ENCODE peak calls at places on chromosome 4, in nine cellular contexts. V, L, U, W, C, B, S, K and Y are unnamed samples.

GRCh38 chr4:139599076-139599475 is 43.1 kb upstream of the SETD7 start:
- DNase-seq in V (no peak), L (no peak), U (no peak), W (peak), C (no peak), B (no peak), S (no peak), K (no peak), Y (no peak)

GRCh38 chr4:139528377-139529005 is 27.5 kb downstream of the SETD7 start:
- DNase-seq in V (no peak), L (no peak), U (peak), W (peak), C (no peak), B (no peak), S (no peak), K (no peak), Y (no peak)

GRCh38 chr4:67198757-67199156 is 346.5 kb downstream of the CENPC start:
- DNase-seq in V (no peak), L (no peak), U (no peak), W (peak), C (no peak), B (peak), S (no peak), K (peak), Y (peak)

GRCh38 chr4:6377626-6378492 is 94.6 kb downstream of the PPP2R2C start:
- DNase-seq in V (no peak), L (no peak), U (no peak), W (no peak), C (no peak), B (no peak), S (no peak), K (no peak), Y (no peak)

GRCh38 chr4:178784491-178784890 is 1342.3 kb upstream of the AGA start:
- DNase-seq in V (no peak), L (no peak), U (no peak), W (no peak), C (no peak), B (no peak), S (no peak), K (no peak), Y (no peak)

GRCh38 chr4:13544556-13545393 is 467 bp upstream of the NKX3-2 start:
- DNase-seq in V (no peak), L (no peak), U (peak), W (peak), C (no peak), B (peak), S (no peak), K (peak), Y (peak)

GRCh38 chr4:128670434-128670999 is 139.0 kb upstream of the JADE1 start:
- DNase-seq in V (no peak), L (no peak), U (no peak), W (no peak), C (no peak), B (no peak), S (no peak), K (no peak), Y (no peak)

GRCh38 chr4:186191266-186192067 is at the start of gene CYP4V2:
- DNase-seq in V (peak), L (peak), U (peak), W (peak), C (peak), B (peak), S (peak), K (peak), Y (peak)